ENCODE peak calls at places on chromosomes 16 and 17, in four cellular contexts. V is GM23248, O is caudate nucleus, F is RWPE1. M is an unnamed sample.

GRCh38 chr17:55377885-55378284 is 43.8 kb downstream of the MMD start:
- DNase-seq in O (no peak), V (no peak), F (no peak), M (no peak)

GRCh38 chr16:20023190-20023589 is 50.5 kb downstream of the GPR139 start:
- DNase-seq in F (no peak), V (peak; percentile 18), O (no peak), M (no peak)

GRCh38 chr17:43543300-43543699 is 2.8 kb downstream of the ETV4 start:
- DNase-seq in F (no peak), V (no peak), O (no peak), M (no peak)

GRCh38 chr16:83470406-83470805 is 337.4 kb upstream of the HSBP1 start:
- DNase-seq in O (no peak), V (peak; percentile 64), F (no peak), M (no peak)

GRCh38 chr16:54375056-54375455 is 88.5 kb upstream of the IRX3 start:
- DNase-seq in V (no peak), O (no peak), F (no peak), M (no peak)

GRCh38 chr17:76234354-76234679 is 6.0 kb downstream of the RNF157 start:
- DNase-seq in V (no peak), F (no peak), O (no peak), M (no peak)

GRCh38 chr16:27894441-27894840 is 169.1 kb downstream of the GSG1L start:
- DNase-seq in O (no peak), V (no peak), F (no peak), M (no peak)

GRCh38 chr17:17647521-17648178 is 33.6 kb upstream of the RAI1 start:
- DNase-seq in F (no peak), O (no peak), V (no peak), M (no peak)

GRCh38 chr16:70476272-70477020 is 22.1 kb downstream of the FCSK start:
- DNase-seq in F (peak; percentile 92), V (peak; percentile 77), O (no peak), M (no peak)

GRCh38 chr17:78925234-78925633 is at the start of gene TIMP2:
- DNase-seq in O (no peak), F (peak; percentile 73), V (peak; percentile 93), M (peak; percentile 60)

GRCh38 chr16:82160226-82160625 is 9.8 kb downstream of the MPHOSPH6 start:
- DNase-seq in F (no peak), V (no peak), O (no peak), M (no peak)